ENCODE peak calls at places on chromosomes 1 and 21, in ten cellular contexts. Z is transverse colon; T is stimulated activated CD8-positive, alpha-beta memory T cell treated with anti-CD3 and anti-CD28 coated beads, Interleukin-4, amount 100 ng/mL, for 1 hour; Q is HS-5; C is activated CD4-positive, alpha-beta T cell treated with anti-CD3 and anti-CD28 coated beads, Interleukin-2, amount 50 U/mL, for 24 hours; G is A549; D is LNCaP clone FGC; W is T1000; Y is M059J; S is GM23248. H is an unnamed sample.

GRCh38 chr21:34360488-34361241 is 3.1 kb upstream of the KCNE2 start:
- DNase-seq in Z (no peak), T (no peak), Q (no peak), C (no peak), G (no peak), D (no peak), W (no peak), Y (no peak), S (no peak), H (no peak)

GRCh38 chr1:22462928-22463327 is 11.3 kb downstream of the ZBTB40 start:
- DNase-seq in Z (no peak), T (no peak), Q (no peak), C (no peak), G (no peak), D (no peak), W (no peak), Y (no peak), S (no peak), H (no peak)

GRCh38 chr1:233421293-233421692 is 93.8 kb downstream of the MAP3K21 start:
- DNase-seq in Z (no peak), T (no peak), Q (no peak), C (no peak), G (no peak), D (no peak), W (no peak), Y (no peak), S (no peak), H (no peak)

GRCh38 chr1:56915960-56916359 is 49.9 kb downstream of the C8B start:
- DNase-seq in Z (no peak), T (no peak), Q (no peak), C (no peak), G (no peak), D (no peak), W (no peak), Y (no peak), S (no peak), H (no peak)

GRCh38 chr1:30749691-30750583 is 7.6 kb downstream of the LAPTM5 start:
- DNase-seq in Z (peak), T (no peak), Q (no peak), C (no peak), G (no peak), D (no peak), W (no peak), Y (no peak), S (no peak), H (no peak)

GRCh38 chr1:194076646-194077045 is 890.2 kb upstream of the B3GALT2 start:
- DNase-seq in Z (no peak), T (no peak), Q (no peak), C (no peak), G (no peak), D (no peak), W (no peak), Y (peak), S (no peak), H (no peak)

GRCh38 chr1:55420866-55421265 is 205.7 kb upstream of the USP24 start:
- DNase-seq in Z (no peak), T (no peak), Q (no peak), C (no peak), G (no peak), D (no peak), W (no peak), Y (peak), S (peak), H (no peak)

GRCh38 chr1:200165493-200166220 is 138.1 kb downstream of the NR5A2 start:
- DNase-seq in Z (no peak), T (no peak), Q (no peak), C (no peak), G (no peak), D (no peak), W (no peak), Y (no peak), S (no peak), H (no peak)

GRCh38 chr1:25695066-25695990 is 78.7 kb downstream of the MAN1C1 start:
- DNase-seq in Z (peak), T (no peak), Q (peak), C (no peak), G (peak), D (no peak), W (no peak), Y (peak), S (peak), H (peak)

GRCh38 chr1:19650416-19651140 is 6.5 kb downstream of the NBL1 start:
- DNase-seq in Z (no peak), T (no peak), Q (no peak), C (no peak), G (no peak), D (no peak), W (no peak), Y (no peak), S (peak), H (no peak)

GRCh38 chr1:9235123-9235513 is 544 bp downstream of the H6PD start:
- DNase-seq in Z (no peak), T (no peak), Q (no peak), C (peak), G (peak), D (no peak), W (no peak), Y (peak), S (peak), H (no peak)

GRCh38 chr1:111598534-111598933 is 21.1 kb upstream of the RAP1A start:
- DNase-seq in Z (no peak), T (no peak), Q (no peak), C (no peak), G (no peak), D (no peak), W (no peak), Y (no peak), S (no peak), H (no peak)

GRCh38 chr1:170711682-170712081 is 47.8 kb downstream of the PRRX1 start:
- DNase-seq in Z (no peak), T (no peak), Q (peak), C (no peak), G (no peak), D (no peak), W (no peak), Y (peak), S (peak), H (no peak)

GRCh38 chr1:202376247-202376646 is 27.7 kb downstream of the PPP1R12B start:
- DNase-seq in Z (no peak), T (no peak), Q (no peak), C (no peak), G (peak), D (no peak), W (no peak), Y (no peak), S (peak), H (no peak)

GRCh38 chr1:247848346-247848745 is 6.7 kb upstream of the OR11L1 start:
- DNase-seq in Z (no peak), T (no peak), Q (no peak), C (no peak), G (no peak), D (no peak), W (no peak), Y (no peak), S (no peak), H (no peak)

GRCh38 chr1:37028981-37029617 is 5.2 kb downstream of the GRIK3 start:
- DNase-seq in Z (no peak), T (no peak), Q (no peak), C (no peak), G (no peak), D (no peak), W (no peak), Y (no peak), S (no peak), H (no peak)

GRCh38 chr21:42503711-42504110 is 7.7 kb upstream of the RSPH1 start:
- DNase-seq in Z (no peak), T (no peak), Q (no peak), C (no peak), G (no peak), D (no peak), W (no peak), Y (no peak), S (no peak), H (no peak)

GRCh38 chr1:85583355-85584263 is 3.0 kb downstream of the CCN1 start:
- DNase-seq in Z (no peak), T (no peak), Q (peak), C (no peak), G (no peak), D (no peak), W (no peak), Y (peak), S (no peak), H (no peak)

GRCh38 chr1:219498666-219499065 is 114.2 kb downstream of the ZC3H11B start:
- DNase-seq in Z (peak), T (no peak), Q (no peak), C (no peak), G (no peak), D (no peak), W (no peak), Y (no peak), S (peak), H (no peak)

GRCh38 chr1:46492871-46493270 is 3.2 kb downstream of the DMBX1 start:
- DNase-seq in Z (no peak), T (no peak), Q (no peak), C (no peak), G (no peak), D (no peak), W (no peak), Y (no peak), S (no peak), H (no peak)

GRCh38 chr1:6891781-6892579 is 106.7 kb downstream of the CAMTA1 start:
- DNase-seq in Z (no peak), T (no peak), Q (no peak), C (no peak), G (no peak), D (no peak), W (no peak), Y (peak), S (peak), H (no peak)

GRCh38 chr21:45513003-45513706 is 29.1 kb downstream of the SLC19A1 start:
- DNase-seq in Z (peak), T (no peak), Q (no peak), C (no peak), G (no peak), D (peak), W (no peak), Y (peak), S (no peak), H (peak)

GRCh38 chr1:160885080-160885479 is at the start of gene ITLN1:
- DNase-seq in Z (no peak), T (no peak), Q (no peak), C (no peak), G (no peak), D (no peak), W (no peak), Y (no peak), S (no peak), H (no peak)

GRCh38 chr1:63877816-63878215 is 104.0 kb downstream of the ROR1 start:
- DNase-seq in Z (no peak), T (no peak), Q (peak), C (no peak), G (no peak), D (no peak), W (no peak), Y (peak), S (peak), H (no peak)

GRCh38 chr1:201495447-201496295 is 11.3 kb downstream of the CSRP1 start:
- DNase-seq in Z (peak), T (no peak), Q (no peak), C (no peak), G (no peak), D (peak), W (no peak), Y (no peak), S (peak), H (peak)

GRCh38 chr1:38558476-38559179 is 300.9 kb downstream of the RRAGC start:
- DNase-seq in Z (no peak), T (no peak), Q (no peak), C (no peak), G (no peak), D (no peak), W (no peak), Y (no peak), S (no peak), H (no peak)

GRCh38 chr1:8097077-8097799 is 71.1 kb upstream of the ERRFI1 start:
- DNase-seq in Z (peak), T (no peak), Q (peak), C (no peak), G (peak), D (no peak), W (peak), Y (peak), S (peak), H (no peak)

GRCh38 chr1:153357076-153357852 is 390 bp upstream of the S100A9 start:
- DNase-seq in Z (peak), T (no peak), Q (no peak), C (no peak), G (no peak), D (peak), W (no peak), Y (no peak), S (no peak), H (peak)

GRCh38 chr1:206784471-206784903 is 12.2 kb upstream of the IL10 start:
- DNase-seq in Z (peak), T (no peak), Q (no peak), C (peak), G (no peak), D (no peak), W (no peak), Y (no peak), S (no peak), H (peak)

GRCh38 chr1:169779970-169780369 is 14.7 kb downstream of the METTL18 start:
- DNase-seq in Z (no peak), T (no peak), Q (no peak), C (no peak), G (peak), D (no peak), W (no peak), Y (peak), S (peak), H (no peak)

GRCh38 chr1:187689137-187689536 is 860.4 kb downstream of the PLA2G4A start:
- DNase-seq in Z (no peak), T (no peak), Q (peak), C (no peak), G (no peak), D (peak), W (peak), Y (peak), S (peak), H (no peak)

GRCh38 chr1:201914456-201915235 is 25.9 kb downstream of the SHISA4 start:
- DNase-seq in Z (no peak), T (no peak), Q (no peak), C (no peak), G (no peak), D (no peak), W (no peak), Y (no peak), S (no peak), H (no peak)

GRCh38 chr1:160189649-160190625 is at the start of gene CASQ1:
- DNase-seq in Z (peak), T (no peak), Q (no peak), C (no peak), G (no peak), D (no peak), W (no peak), Y (peak), S (peak), H (no peak)

GRCh38 chr1:215114154-215114933 is 31.8 kb downstream of the KCNK2 start:
- DNase-seq in Z (no peak), T (no peak), Q (peak), C (no peak), G (peak), D (peak), W (peak), Y (peak), S (peak), H (no peak)

GRCh38 chr1:38953433-38953860 is 11.8 kb upstream of the RHBDL2 start:
- DNase-seq in Z (no peak), T (no peak), Q (no peak), C (no peak), G (no peak), D (no peak), W (no peak), Y (peak), S (peak), H (no peak)

GRCh38 chr1:11685210-11685752 is 4.3 kb upstream of the MAD2L2 start:
- DNase-seq in Z (no peak), T (no peak), Q (no peak), C (no peak), G (no peak), D (no peak), W (no peak), Y (no peak), S (no peak), H (no peak)

GRCh38 chr1:11031624-11032262 is 15.3 kb downstream of the MASP2 start:
- DNase-seq in Z (no peak), T (no peak), Q (no peak), C (no peak), G (no peak), D (no peak), W (no peak), Y (no peak), S (no peak), H (peak)

GRCh38 chr1:154727409-154727808 is 119.4 kb upstream of the ADAR start:
- DNase-seq in Z (no peak), T (no peak), Q (no peak), C (no peak), G (no peak), D (no peak), W (no peak), Y (no peak), S (no peak), H (no peak)

GRCh38 chr1:177567393-177567792 is 396.6 kb downstream of the BRINP2 start:
- DNase-seq in Z (no peak), T (no peak), Q (no peak), C (no peak), G (peak), D (no peak), W (no peak), Y (no peak), S (peak), H (no peak)

GRCh38 chr1:15324867-15325335 is 77.9 kb downstream of the FHAD1 start:
- DNase-seq in Z (no peak), T (no peak), Q (no peak), C (no peak), G (no peak), D (no peak), W (no peak), Y (no peak), S (no peak), H (no peak)

H was measured in suprapubic skin.